ENCODE peak calls at places on chromosomes 11 and 22, in eight cellular contexts. B, R, W, G, M, V, L and C are unnamed samples.

GRCh38 chr22:39180566-39180965 is 28.1 kb upstream of the CBX7 start:
- DNase-seq in M (no peak), V (no peak), G (no peak), W (no peak), B (no peak), R (no peak), L (no peak), C (no peak)

GRCh38 chr11:2995091-2995561 is 3.0 kb upstream of the NAP1L4 start:
- DNase-seq in B (no peak), M (no peak), W (no peak), G (no peak), L (no peak), R (no peak), V (no peak), C (no peak)

GRCh38 chr22:27605390-27605789 is 196.2 kb downstream of the MN1 start:
- DNase-seq in W (no peak), M (no peak), L (no peak), V (no peak), G (no peak), R (no peak), B (no peak), C (no peak)

GRCh38 chr22:24402460-24403192 is 24.8 kb upstream of the ADORA2A start:
- DNase-seq in V (peak), W (peak), L (no peak), B (no peak), M (peak), G (peak), R (no peak), C (peak)

GRCh38 chr11:88300888-88301477 is 36.6 kb downstream of the CTSC start:
- DNase-seq in L (no peak), W (no peak), G (no peak), R (no peak), B (no peak), V (no peak), M (no peak), C (no peak)

GRCh38 chr11:3626250-3626960 is 15.4 kb downstream of the ART5 start:
- DNase-seq in V (no peak), M (no peak), B (no peak), W (no peak), L (no peak), R (no peak), G (no peak), C (no peak)

GRCh38 chr11:65663634-65664200 is 1.0 kb upstream of the RELA start:
- DNase-seq in L (no peak), R (peak), B (no peak), G (peak), M (no peak), W (no peak), V (no peak), C (no peak)

GRCh38 chr11:103202048-103202651 is 92.9 kb downstream of the DYNC2H1 start:
- DNase-seq in R (no peak), B (no peak), M (no peak), V (no peak), L (no peak), W (peak), G (peak), C (no peak)

GRCh38 chr22:29702931-29703594 is 16.7 kb upstream of the CABP7 start:
- DNase-seq in M (no peak), G (no peak), B (no peak), W (no peak), L (no peak), R (no peak), V (no peak), C (no peak)

GRCh38 chr11:70097783-70098182 is 19.7 kb downstream of the ANO1 start:
- DNase-seq in V (no peak), L (no peak), G (no peak), R (no peak), W (no peak), B (no peak), M (no peak), C (no peak)

GRCh38 chr22:33853200-33854097 is 66.8 kb downstream of the LARGE1 start:
- DNase-seq in W (peak), G (peak), B (no peak), V (no peak), M (no peak), R (no peak), L (no peak), C (peak)

GRCh38 chr11:19957301-19957985 is 202.8 kb downstream of the DBX1 start:
- DNase-seq in G (peak), W (no peak), R (no peak), L (no peak), V (no peak), M (no peak), B (no peak), C (no peak)

GRCh38 chr11:104529213-104529612 is 365.3 kb upstream of the PDGFD start:
- DNase-seq in R (no peak), V (no peak), B (no peak), M (no peak), W (no peak), L (no peak), G (no peak), C (no peak)

GRCh38 chr11:4465411-4465810 is 16.3 kb downstream of the OR52K2 start:
- DNase-seq in W (no peak), M (no peak), V (no peak), B (no peak), G (no peak), L (no peak), R (no peak), C (no peak)

GRCh38 chr11:75945925-75946324 is 130.9 kb downstream of the UVRAG start:
- DNase-seq in R (no peak), L (no peak), G (no peak), B (no peak), V (no peak), M (no peak), W (no peak), C (no peak)

GRCh38 chr22:25494774-25495173 is 69.7 kb upstream of the GRK3 start:
- DNase-seq in B (no peak), W (no peak), G (no peak), M (no peak), L (no peak), V (no peak), R (no peak), C (no peak)

DNA sequence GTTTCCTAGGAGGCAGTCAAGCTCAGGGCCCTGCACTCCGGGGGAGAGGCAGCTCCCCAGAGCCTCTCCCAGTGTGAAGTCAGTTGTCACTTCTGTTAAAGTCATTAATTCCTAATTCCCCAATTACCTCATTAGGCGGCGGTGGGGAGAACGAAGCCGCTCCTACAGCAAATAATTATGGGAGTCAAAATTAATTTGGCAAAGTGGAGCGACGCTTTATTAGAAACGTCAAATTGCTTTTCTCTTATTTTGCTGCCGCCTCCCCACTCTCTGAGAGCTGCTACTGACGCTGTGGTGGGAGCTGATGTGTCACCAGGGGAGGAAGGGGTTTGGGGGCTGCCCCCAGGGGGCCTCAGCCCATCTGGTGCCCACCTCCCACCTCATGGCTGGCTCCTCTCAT is 41.6 kb downstream of the SLC22A12 start:
- DNase-seq in B (no peak), M (no peak), V (no peak), R (no peak), W (no peak), L (no peak), G (no peak), C (no peak)
- TF ChIP-seq CTCF in B (no peak), M (no peak), V (no peak), R (no peak), W (no peak), L (no peak), G (no peak), C (no peak)

GRCh38 chr11:31830406-31830805 is 19.3 kb upstream of the PAX6 start:
- DNase-seq in W (no peak), G (no peak), R (no peak), L (no peak), V (no peak), B (peak), M (no peak), C (no peak)

DNA sequence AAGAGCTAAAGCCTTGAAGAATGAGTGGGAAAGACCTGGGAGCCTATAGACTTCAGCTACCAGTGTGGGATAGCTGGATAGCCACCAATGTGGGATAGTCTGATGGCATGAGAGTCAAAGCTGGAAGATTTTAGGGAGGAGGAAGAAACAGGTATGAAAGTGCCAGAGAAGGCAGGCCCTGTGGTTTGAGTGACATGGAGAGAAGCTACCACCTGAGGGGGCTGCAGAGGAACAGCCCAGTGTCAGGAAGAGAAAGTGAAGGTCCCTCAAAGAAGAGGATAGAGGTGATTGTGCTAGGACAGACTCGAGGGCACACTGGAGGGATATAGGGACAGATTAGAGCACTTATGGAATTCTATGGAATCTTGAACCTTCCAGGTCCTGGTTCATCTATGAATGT is 23.1 kb upstream of the PAX6 start:
- DNase-seq in R (no peak), V (no peak), B (peak), L (no peak), G (no peak), W (no peak), M (no peak), C (no peak)
- TF ChIP-seq CTCF in R (no peak), V (no peak), B (no peak), L (no peak), G (no peak), W (no peak), M (no peak), C (no peak)

GRCh38 chr11:559020-559620 is 1.4 kb downstream of the LMNTD2 start:
- DNase-seq in B (no peak), R (no peak), L (no peak), W (no peak), M (no peak), V (no peak), G (no peak), C (no peak)
- TF ChIP-seq CTCF in B (no peak), R (no peak), L (no peak), W (peak), M (no peak), V (no peak), G (no peak), C (no peak)

GRCh38 chr11:48107188-48107704 is 109.4 kb upstream of the OR4B1 start:
- DNase-seq in B (peak), M (no peak), W (peak), V (no peak), G (no peak), L (no peak), R (no peak), C (peak)

GRCh38 chr11:48108231-48109045 is 108.2 kb upstream of the OR4B1 start:
- DNase-seq in M (no peak), G (no peak), W (no peak), B (peak), R (no peak), L (no peak), V (no peak), C (peak)

GRCh38 chr11:48111941-48112340 is 104.7 kb upstream of the OR4B1 start:
- DNase-seq in W (no peak), R (no peak), V (no peak), L (no peak), G (no peak), M (no peak), B (peak), C (peak)

GRCh38 chr11:48110509-48110766 is 106.2 kb upstream of the OR4B1 start:
- DNase-seq in M (no peak), V (no peak), W (no peak), L (no peak), B (no peak), G (no peak), R (no peak), C (no peak)

GRCh38 chr11:48109046-48109666 is 107.5 kb upstream of the OR4B1 start:
- DNase-seq in M (no peak), V (no peak), L (no peak), W (peak), R (no peak), B (peak), G (peak), C (peak)
- TF ChIP-seq CTCF in M (peak), V (peak), L (peak), W (peak), R (no peak), B (peak), G (peak), C (peak)

GRCh38 chr22:19590696-19591095 is 66.5 kb upstream of the CLDN5 start:
- DNase-seq in W (no peak), M (no peak), R (no peak), L (no peak), G (no peak), V (no peak), B (no peak), C (no peak)

GRCh38 chr22:19591568-19591967 is 67.4 kb upstream of the CLDN5 start:
- DNase-seq in R (no peak), L (no peak), M (no peak), V (no peak), B (no peak), W (no peak), G (no peak), C (no peak)

GRCh38 chr22:19582033-19582693 is 58.0 kb upstream of the CLDN5 start:
- DNase-seq in B (no peak), R (no peak), W (no peak), L (no peak), G (no peak), V (no peak), M (no peak), C (no peak)

GRCh38 chr22:19592464-19592863 is 68.3 kb upstream of the CLDN5 start:
- DNase-seq in M (no peak), R (no peak), L (no peak), B (no peak), W (no peak), G (no peak), V (no peak), C (no peak)

DNA sequence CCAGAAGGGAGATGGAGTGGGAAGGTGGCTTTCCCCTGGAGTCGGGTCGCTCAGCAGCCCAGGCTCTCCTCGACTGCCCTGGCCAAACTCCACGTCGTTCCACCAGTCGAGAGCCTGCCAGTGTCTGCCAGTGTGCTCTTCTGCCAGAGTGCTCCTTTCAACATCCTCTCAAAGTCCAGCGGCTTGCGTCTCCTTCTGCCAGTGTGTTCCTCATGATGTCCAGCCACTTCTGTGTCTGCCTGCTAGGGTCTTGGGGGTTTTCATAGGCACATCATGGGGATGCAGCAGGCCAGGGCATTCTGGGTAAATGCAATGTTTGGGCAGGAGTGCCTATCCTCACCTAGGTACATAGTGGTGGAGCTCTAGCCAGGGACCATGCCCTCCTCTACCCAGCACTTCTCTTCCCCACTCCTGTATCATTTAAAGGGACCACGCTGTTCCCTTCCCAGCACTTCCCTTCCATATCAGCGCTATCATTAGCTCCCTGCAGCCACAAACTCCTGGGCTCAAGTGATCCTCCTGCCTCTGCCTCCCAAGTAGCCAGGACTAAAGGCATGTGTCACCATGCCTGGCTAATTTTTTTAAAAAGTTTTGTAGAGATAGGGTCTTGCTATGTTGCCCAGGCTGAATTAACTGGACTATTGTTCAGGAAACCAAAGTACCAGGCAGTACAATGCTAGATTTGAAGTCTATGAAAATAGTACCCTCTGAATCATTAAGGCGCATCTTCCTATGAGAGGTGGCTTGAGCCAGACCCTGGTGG is 62.9 kb upstream of the CLDN5 start:
- DNase-seq in V (no peak), L (no peak), R (no peak), B (no peak), G (no peak), M (no peak), W (no peak), C (no peak)
- TF ChIP-seq CTCF in V (no peak), L (no peak), R (no peak), B (no peak), G (no peak), M (no peak), W (no peak), C (no peak)

GRCh38 chr22:21643533-21644357 is 1.6 kb downstream of the SDF2L1 start:
- DNase-seq in R (no peak), W (no peak), L (no peak), B (no peak), M (no peak), G (no peak), V (no peak), C (no peak)
- TF ChIP-seq CTCF in R (no peak), W (peak), L (no peak), B (no peak), M (peak), G (no peak), V (no peak), C (no peak)

DNA sequence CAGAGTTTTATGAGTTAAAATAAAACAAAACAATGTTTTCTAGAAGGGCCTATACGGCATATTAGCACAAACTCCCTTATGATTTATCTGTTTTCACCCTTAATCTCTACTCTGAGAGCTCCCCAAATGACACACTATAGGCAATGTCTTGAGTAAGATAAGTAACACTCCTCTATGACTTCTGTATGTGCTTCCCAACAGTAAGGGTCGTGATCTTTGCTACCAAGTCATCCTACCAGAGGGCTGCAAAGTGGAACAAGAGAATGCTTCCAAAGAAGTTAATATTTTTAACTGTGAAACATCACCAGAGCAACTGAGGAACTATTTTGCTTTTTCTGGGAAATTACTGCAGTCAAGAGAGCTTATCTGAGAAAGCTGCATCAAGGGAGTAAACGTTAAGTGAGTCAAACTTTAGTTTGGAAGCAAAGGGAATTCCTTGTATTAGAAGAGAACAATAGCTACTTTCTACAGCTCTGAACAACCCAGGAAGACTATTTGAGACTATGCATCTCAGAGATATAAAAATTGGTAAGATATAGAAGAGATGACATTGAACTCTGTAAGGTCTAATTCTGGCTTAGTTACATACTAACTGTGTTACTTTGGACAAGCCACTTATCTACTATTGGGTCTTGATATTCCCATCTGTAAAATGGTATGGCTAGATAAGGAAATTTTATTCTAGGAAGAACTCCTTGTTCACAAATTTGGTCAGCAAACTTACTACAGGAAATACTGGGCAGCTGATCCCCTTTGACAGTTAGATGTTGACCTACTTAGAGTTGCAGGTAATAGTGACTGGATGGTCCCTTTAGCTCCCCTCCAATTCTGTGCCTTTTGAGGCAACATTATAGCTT is 43.7 kb upstream of the CCDC34 start:
- DNase-seq in V (no peak), R (no peak), M (no peak), G (no peak), B (no peak), W (no peak), L (no peak), C (no peak)
- TF ChIP-seq CTCF in V (no peak), R (no peak), M (no peak), G (no peak), B (no peak), W (no peak), L (no peak), C (no peak)

GRCh38 chr11:73308963-73309960 is 1.2 kb downstream of the ARHGEF17 start:
- DNase-seq in R (peak), B (peak), L (peak), G (peak), V (peak), M (peak), W (peak), C (peak)

GRCh38 chr11:73307323-73308002 is 613 bp upstream of the ARHGEF17 start:
- DNase-seq in B (peak), V (peak), W (peak), G (peak), M (peak), L (peak), R (peak), C (peak)

GRCh38 chr11:73308003-73308962 is at the start of gene ARHGEF17:
- DNase-seq in G (peak), B (no peak), L (peak), V (no peak), W (peak), M (no peak), R (peak), C (no peak)

GRCh38 chr11:73306977-73307322 is 1.1 kb upstream of the ARHGEF17 start:
- DNase-seq in V (no peak), W (no peak), L (no peak), B (no peak), R (no peak), M (no peak), G (no peak), C (no peak)

DNA sequence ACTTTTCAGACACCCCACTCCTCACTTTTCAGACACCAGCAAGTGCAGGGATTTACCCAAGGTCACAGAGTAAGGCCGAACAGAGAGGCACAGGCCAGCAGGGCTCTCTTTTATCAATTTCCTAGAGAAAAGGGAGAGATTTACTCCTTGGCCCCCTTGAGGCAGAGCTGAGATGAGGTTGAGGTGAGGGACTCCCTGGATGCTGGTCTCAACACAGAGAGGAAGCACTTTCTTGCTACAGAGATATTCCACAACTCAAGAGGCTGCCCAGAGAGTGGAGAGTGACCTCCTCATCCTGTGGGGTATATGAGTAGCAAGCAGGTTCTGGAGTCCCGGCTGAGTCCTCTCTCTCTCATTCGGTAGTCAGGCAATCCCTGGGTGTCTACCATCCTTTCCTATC is 2.0 kb upstream of the ARHGEF17 start:
- DNase-seq in W (no peak), L (no peak), B (no peak), M (no peak), G (no peak), V (no peak), R (no peak), C (no peak)
- TF ChIP-seq CTCF in W (peak), L (no peak), B (no peak), M (no peak), G (peak), V (no peak), R (no peak), C (no peak)